ENCODE peak calls at places on chromosomes 7 and 10, in eight cellular contexts. R, M, Z, Y, T, O, A and F are unnamed samples.

GRCh38 chr10:129971381-129972144 is 7.5 kb upstream of the EBF3 start:
- DNase-seq in R (no peak), Z (no peak), Y (no peak), M (peak; percentile 89), T (peak; percentile 46), O (no peak), A (peak; percentile 39), F (peak; percentile 53)

GRCh38 chr7:154794147-154794780 is 208.7 kb downstream of the PAXIP1 start:
- DNase-seq in O (no peak), T (no peak), Y (no peak), M (no peak), R (no peak), Z (no peak), A (peak; percentile 11), F (peak; percentile 63)

GRCh38 chr7:100600222-100601038 is 1.7 kb upstream of the PCOLCE start:
- DNase-seq in Z (no peak), O (no peak), Y (no peak), M (no peak), T (no peak), A (no peak), R (no peak), F (no peak)

GRCh38 chr10:15222511-15222910 is 54.0 kb upstream of the NMT2 start:
- DNase-seq in M (no peak), A (no peak), R (peak; percentile 34), O (no peak), Z (no peak), Y (no peak), T (no peak), F (no peak)

GRCh38 chr10:9305018-9305655 is 1250.6 kb downstream of the GATA3 start:
- DNase-seq in Y (no peak), Z (no peak), M (peak; percentile 49), A (peak; percentile 24), O (peak; percentile 19), R (peak; percentile 32), T (peak; percentile 3), F (no peak)

GRCh38 chr10:25125151-25125550 is 49.6 kb upstream of the GPR158 start:
- DNase-seq in T (no peak), M (no peak), Y (no peak), O (no peak), Z (no peak), A (no peak), R (no peak), F (no peak)

GRCh38 chr7:1144269-1144771 is 15.7 kb downstream of the ZFAND2A start:
- DNase-seq in R (peak; percentile 19), Y (no peak), Z (no peak), O (peak; percentile 15), M (peak; percentile 56), A (peak; percentile 56), T (peak; percentile 54), F (no peak)

GRCh38 chr10:44393051-44393630 is 8.2 kb upstream of the CXCL12 start:
- DNase-seq in R (no peak), T (no peak), M (no peak), O (no peak), A (no peak), Y (no peak), Z (no peak), F (no peak)

GRCh38 chr7:102030696-102031095 is 213.3 kb downstream of the CUX1 start:
- DNase-seq in R (no peak), A (peak; percentile 80), Z (no peak), O (no peak), M (no peak), T (no peak), Y (no peak), F (no peak)

GRCh38 chr7:1091019-1091643 is 3.2 kb downstream of the GPER1 start:
- DNase-seq in T (no peak), R (peak; percentile 36), O (no peak), Z (no peak), A (no peak), M (peak; percentile 38), Y (no peak), F (no peak)

GRCh38 chr10:77592510-77592909 is 45.1 kb downstream of the KCNMA1 start:
- DNase-seq in M (no peak), Z (no peak), A (no peak), T (no peak), O (no peak), R (no peak), Y (no peak), F (no peak)

GRCh38 chr7:112286294-112287086 is 80.0 kb downstream of the ZNF277 start:
- DNase-seq in Y (no peak), Z (no peak), T (no peak), A (peak; percentile 52), M (no peak), R (no peak), O (no peak), F (no peak)

GRCh38 chr10:13637303-13637856 is 50.6 kb downstream of the PRPF18 start:
- DNase-seq in Y (no peak), M (no peak), Z (no peak), O (no peak), A (no peak), R (peak; percentile 30), T (no peak), F (no peak)

GRCh38 chr10:72058989-72059842 is 29.1 kb downstream of the SPOCK2 start:
- DNase-seq in T (no peak), A (no peak), M (peak; percentile 18), Y (no peak), O (no peak), R (no peak), Z (no peak), F (no peak)

GRCh38 chr10:69969961-69970360 is 82.7 kb upstream of the MACROH2A2 start:
- DNase-seq in Y (no peak), R (no peak), O (no peak), Z (no peak), A (no peak), T (no peak), M (no peak), F (no peak)

GRCh38 chr10:132368881-132369635 is 27.9 kb upstream of the PWWP2B start:
- DNase-seq in A (no peak), T (no peak), R (no peak), O (no peak), Y (no peak), Z (no peak), M (peak; percentile 62), F (no peak)

GRCh38 chr10:64505496-64505895 is 984.3 kb downstream of the REEP3 start:
- DNase-seq in R (no peak), A (no peak), Y (no peak), T (no peak), O (no peak), M (no peak), Z (no peak), F (no peak)

GRCh38 chr10:4677296-4678021 is 148.5 kb upstream of the AKR1E2 start:
- DNase-seq in R (peak; percentile 89), T (no peak), Y (no peak), Z (no peak), A (no peak), M (no peak), O (no peak), F (no peak)

GRCh38 chr10:84613336-84614021 is 285.1 kb downstream of the CCSER2 start:
- DNase-seq in O (peak; percentile 23), A (peak; percentile 31), T (peak; percentile 6), R (peak; percentile 32), M (no peak), Y (no peak), Z (no peak), F (peak; percentile 34)
- TF ChIP-seq CTCF in O (peak; percentile 55), A (peak; percentile 27), T (no peak), R (peak; percentile 49), M (peak; percentile 2), Y (peak; percentile 24), Z (peak; percentile 13), F (peak; percentile 80)

GRCh38 chr10:102132563-102133372 is at the start of gene PPRC1:
- DNase-seq in M (peak; percentile 100), O (peak; percentile 99), T (peak; percentile 96), R (peak; percentile 99), Z (peak; percentile 97), Y (peak; percentile 98), A (peak; percentile 99), F (peak; percentile 91)

GRCh38 chr10:102133373-102134195 is 744 bp downstream of the PPRC1 start:
- DNase-seq in Y (no peak), A (peak; percentile 76), Z (peak; percentile 46), T (peak; percentile 52), M (peak; percentile 89), O (no peak), R (peak; percentile 66), F (peak; percentile 55)

GRCh38 chr10:102132193-102132562 is 662 bp upstream of the PPRC1 start:
- DNase-seq in Z (no peak), T (no peak), R (no peak), O (no peak), Y (no peak), A (no peak), M (no peak), F (no peak)

GRCh38 chr10:102135956-102136526 is 3.2 kb downstream of the PPRC1 start:
- DNase-seq in T (no peak), A (no peak), R (no peak), Y (no peak), M (no peak), O (no peak), Z (no peak), F (no peak)

GRCh38 chr10:102134416-102134815 is 1.6 kb downstream of the PPRC1 start:
- DNase-seq in M (no peak), Y (no peak), R (no peak), O (no peak), Z (no peak), T (no peak), A (no peak), F (no peak)
- TF ChIP-seq CTCF in M (no peak), Y (no peak), R (no peak), O (no peak), Z (no peak), T (no peak), A (no peak), F (no peak)

DNA sequence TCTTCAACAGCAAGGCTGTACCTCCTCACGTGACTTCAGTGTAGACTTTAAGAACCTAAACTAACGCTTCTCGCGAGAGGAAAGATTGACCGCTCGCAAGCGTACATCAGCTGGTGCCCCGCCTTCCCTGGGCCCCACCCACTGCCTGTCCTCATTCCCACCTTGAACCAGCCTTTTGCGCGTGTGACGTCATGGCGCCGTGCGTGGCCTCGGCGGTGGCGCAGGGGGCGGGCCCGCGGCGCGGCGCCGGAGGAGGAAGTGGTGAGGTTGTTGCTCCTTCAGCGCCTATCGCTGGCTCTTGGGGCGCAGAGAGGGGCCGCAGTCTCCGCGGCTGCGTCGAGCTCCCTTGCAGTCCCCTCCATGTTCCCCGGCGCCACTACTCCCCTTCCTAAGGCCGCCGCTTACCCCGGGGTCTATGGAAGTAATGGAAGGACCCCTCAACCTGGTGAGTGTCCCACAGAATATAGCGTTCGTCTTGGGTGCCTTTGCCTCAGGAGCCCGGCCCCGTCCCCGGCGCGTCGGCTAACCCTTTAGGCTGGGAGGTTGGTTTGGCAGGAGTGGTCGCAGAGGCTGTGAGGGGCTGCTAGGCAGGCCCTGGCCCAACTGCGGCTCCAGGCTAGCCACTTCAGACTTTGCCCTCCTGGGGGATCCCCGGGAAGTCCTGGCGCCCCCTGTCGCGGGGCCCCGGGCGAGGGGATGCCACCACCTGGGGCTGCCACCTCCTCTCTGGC is at the start of gene NRBF2:
- DNase-seq in T (peak; percentile 99), R (peak; percentile 99), Y (peak; percentile 93), O (peak; percentile 96), A (peak; percentile 99), Z (peak; percentile 94), M (peak; percentile 99), F (peak; percentile 91)
- TF ChIP-seq CTCF in T (peak; percentile 39), R (peak; percentile 44), Y (peak; percentile 49), O (peak; percentile 35), A (no peak), Z (peak; percentile 35), M (peak; percentile 29), F (peak; percentile 48)

DNA sequence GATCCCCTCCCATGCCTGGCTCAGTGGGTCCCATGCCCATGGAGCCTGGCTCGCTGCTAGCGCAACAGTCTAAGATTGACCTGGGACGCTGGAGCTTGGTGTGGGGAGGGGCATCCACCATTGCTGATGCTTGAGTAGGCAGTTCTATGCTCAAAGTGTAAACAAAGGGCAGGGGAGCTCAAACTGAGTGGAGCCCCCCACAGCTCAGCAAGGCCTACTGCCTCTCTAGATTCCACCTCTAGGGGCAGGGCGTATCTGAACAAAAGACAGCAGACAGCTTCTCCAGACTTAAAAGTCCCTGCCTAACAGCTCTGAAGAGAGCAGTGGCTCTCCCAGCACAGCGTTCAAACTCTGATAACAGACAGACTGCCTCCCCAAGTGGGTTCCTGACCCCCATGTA is 31.2 kb upstream of the FFAR4 start:
- DNase-seq in O (no peak), T (no peak), Z (no peak), Y (no peak), A (no peak), R (no peak), M (no peak), F (no peak)
- TF ChIP-seq CTCF in O (no peak), T (no peak), Z (no peak), Y (no peak), A (no peak), R (no peak), M (no peak), F (peak; percentile 11)